ENCODE peak calls at places on chromosomes 16 and 17, in nine cellular contexts. E is heart right ventricle; I is right lobe of liver; H is body of pancreas; S is stomach; R is tibial artery; T is mesendoderm; A is CD8-positive, alpha-beta T cell; F is AG04450. M is an unnamed sample.
A peak's percentile ranks its signal among the peaks of the same experiment; 100 is the strongest.

GRCh38 chr16:67663151-67663876 is 2.6 kb downstream of the PARD6A start:
- DNase-seq in T (peak; percentile 64), R (peak; percentile 64), E (peak; percentile 18), I (peak; percentile 82), H (peak; percentile 54), A (no peak), S (no peak), F (no peak), M (no peak)

GRCh38 chr17:68378202-68379149 is 78.8 kb downstream of the WIPI1 start:
- DNase-seq in S (peak; percentile 71), E (peak; percentile 92), T (peak; percentile 94), A (no peak), F (peak; percentile 78), R (peak; percentile 97), I (peak; percentile 98), H (peak; percentile 91), M (peak; percentile 61)

GRCh38 chr17:77328823-77329740 is 188.3 kb downstream of the SEC14L1 start:
- DNase-seq in R (peak; percentile 34), I (peak; percentile 54), A (no peak), T (no peak), S (peak; percentile 23), E (no peak), H (no peak), F (no peak), M (peak; percentile 26)

GRCh38 chr17:67624886-67625656 is 92.7 kb upstream of the NOL11 start:
- DNase-seq in T (peak; percentile 8), A (no peak), I (no peak), E (no peak), H (no peak), R (no peak), S (no peak), F (no peak), M (no peak)

GRCh38 chr17:9185688-9186289 is 164.5 kb downstream of the NTN1 start:
- DNase-seq in I (no peak), E (no peak), T (peak; percentile 18), R (no peak), F (no peak), A (no peak), S (no peak), H (no peak), M (no peak)

GRCh38 chr17:39555368-39555767 is 52.4 kb downstream of the NEUROD2 start:
- DNase-seq in T (no peak), A (no peak), I (no peak), S (no peak), E (no peak), R (no peak), F (no peak), H (no peak), M (no peak)

GRCh38 chr16:65773319-65773874 is 593.1 kb upstream of the CDH5 start:
- DNase-seq in S (no peak), H (no peak), F (no peak), A (no peak), I (no peak), T (peak; percentile 90), R (no peak), E (no peak), M (no peak)

GRCh38 chr16:77214411-77215138 is 15.4 kb downstream of the SYCE1L start:
- DNase-seq in T (no peak), R (no peak), H (no peak), S (no peak), I (no peak), A (no peak), E (no peak), F (no peak), M (no peak)

GRCh38 chr17:70157151-70157550 is 12.2 kb upstream of the KCNJ2 start:
- DNase-seq in E (no peak), R (no peak), T (no peak), S (no peak), A (no peak), F (no peak), H (no peak), I (no peak), M (no peak)
- H3K27ac ChIP-seq in E (no peak overlapping the region), R (no peak overlapping the region), T (no peak overlapping the region), S (no peak overlapping the region), A (no peak overlapping the region), F (no peak overlapping the region), H (no peak overlapping the region), I (no peak overlapping the region), M (no peak overlapping the region)

GRCh38 chr17:56641894-56642293 is 48.4 kb downstream of the NOG start:
- DNase-seq in R (no peak), H (no peak), A (no peak), T (no peak), I (no peak), E (no peak), F (no peak), S (no peak), M (no peak)
- H3K27me3 ChIP-seq in R (no peaks in the 10 kb centered on the region), H (no peaks in the 10 kb centered on the region), A (no peaks in the 10 kb centered on the region), T (no peaks in the 10 kb centered on the region), I (no peaks in the 10 kb centered on the region), E (peaks cover 36% of the 10 kb centered on the region), F (peaks cover 5% of the 10 kb centered on the region), S (peaks cover 35% of the 10 kb centered on the region), M (no peaks in the 10 kb centered on the region)

GRCh38 chr17:28133562-28133970 is 91.1 kb downstream of the NLK start:
- DNase-seq in I (no peak), A (no peak), H (no peak), T (no peak), R (no peak), S (no peak), F (no peak), E (no peak), M (no peak)
- H3K27ac ChIP-seq in I (no peak overlapping the region), A (no peak overlapping the region), H (no peak overlapping the region), T (no peak overlapping the region), R (no peak overlapping the region), S (no peak overlapping the region), F (peak overlapping the region; percentile 34), E (no peak overlapping the region), M (no peak overlapping the region)

GRCh38 chr16:1281517-1281916 is 25.6 kb downstream of the TPSD1 start:
- DNase-seq in H (no peak), F (no peak), A (no peak), T (no peak), E (no peak), R (no peak), S (no peak), I (no peak), M (no peak)

GRCh38 chr16:1278456-1278855 is 22.6 kb downstream of the TPSD1 start:
- DNase-seq in E (no peak), I (no peak), S (no peak), T (no peak), A (no peak), H (no peak), R (no peak), F (no peak), M (no peak)

GRCh38 chr16:1280783-1281182 is 24.9 kb downstream of the TPSD1 start:
- DNase-seq in R (no peak), I (no peak), T (no peak), E (no peak), A (no peak), S (no peak), F (no peak), H (no peak), M (no peak)

GRCh38 chr16:1279081-1279944 is 23.4 kb downstream of the TPSD1 start:
- DNase-seq in T (no peak), R (no peak), I (no peak), A (no peak), H (no peak), S (no peak), F (no peak), E (no peak), M (no peak)

GRCh38 chr16:1279945-1280589 is 24.2 kb downstream of the TPSD1 start:
- DNase-seq in I (no peak), T (no peak), S (no peak), H (no peak), F (no peak), A (no peak), R (no peak), E (no peak), M (no peak)
- H3K27me3 ChIP-seq in I (no peaks in the 10 kb centered on the region), T (no peaks in the 10 kb centered on the region), S (peaks cover 83% of the 10 kb centered on the region), H (no peaks in the 10 kb centered on the region), F (peaks cover 27% of the 10 kb centered on the region), A (no peaks in the 10 kb centered on the region), R (no peaks in the 10 kb centered on the region), E (peaks cover 38% of the 10 kb centered on the region), M (peaks cover 4% of the 10 kb centered on the region)

DNA sequence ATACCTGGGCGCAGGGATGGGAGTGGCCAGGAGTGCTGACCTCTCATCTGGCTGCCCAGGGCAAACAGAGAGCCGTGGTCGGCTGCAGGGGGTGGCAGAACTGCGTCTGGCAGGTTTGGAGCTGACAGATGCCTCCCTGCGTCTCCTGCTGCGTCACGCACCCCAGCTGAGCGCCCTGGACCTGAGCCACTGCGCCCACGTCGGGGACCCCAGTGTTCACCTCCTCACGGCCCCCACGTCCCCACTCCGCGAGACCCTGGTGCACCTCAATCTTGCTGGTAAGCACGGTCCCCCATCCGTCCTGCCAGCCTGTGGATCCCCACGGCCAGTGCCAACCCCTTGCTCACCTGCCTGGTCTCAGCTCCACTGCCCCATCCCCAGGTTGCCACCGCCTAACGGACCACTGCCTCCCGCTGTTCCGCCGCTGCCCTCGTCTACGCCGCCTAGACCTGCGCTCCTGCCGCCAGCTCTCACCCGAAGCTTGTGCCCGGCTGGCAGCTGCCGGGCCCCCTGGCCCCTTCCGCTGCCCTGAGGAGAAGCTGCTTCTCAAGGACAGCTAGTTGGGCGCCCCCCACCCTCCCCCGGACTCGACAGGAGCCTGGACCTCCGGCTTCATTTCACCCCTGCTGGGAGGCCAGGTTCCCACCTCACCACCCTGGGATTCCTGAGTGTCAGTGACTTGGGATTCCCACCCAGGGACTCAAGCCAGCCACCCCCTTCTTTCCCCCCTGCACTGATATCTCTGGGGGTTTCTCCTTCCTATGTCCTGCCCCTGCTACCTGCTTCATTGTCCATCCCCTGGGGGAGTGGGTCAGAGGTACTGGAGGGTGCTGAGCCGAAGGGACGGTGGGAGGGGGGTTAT is 2.0 kb upstream of the ORAI3 start:
- DNase-seq in R (peak; percentile 74), H (no peak), T (no peak), I (no peak), A (no peak), F (no peak), E (no peak), S (no peak), M (no peak)
- H3K27ac ChIP-seq in R (no peak overlapping the region), H (no peak overlapping the region), T (no peak overlapping the region), I (no peak overlapping the region), A (no peak overlapping the region), F (no peak overlapping the region), E (no peak overlapping the region), S (no peak overlapping the region), M (no peak overlapping the region)

DNA sequence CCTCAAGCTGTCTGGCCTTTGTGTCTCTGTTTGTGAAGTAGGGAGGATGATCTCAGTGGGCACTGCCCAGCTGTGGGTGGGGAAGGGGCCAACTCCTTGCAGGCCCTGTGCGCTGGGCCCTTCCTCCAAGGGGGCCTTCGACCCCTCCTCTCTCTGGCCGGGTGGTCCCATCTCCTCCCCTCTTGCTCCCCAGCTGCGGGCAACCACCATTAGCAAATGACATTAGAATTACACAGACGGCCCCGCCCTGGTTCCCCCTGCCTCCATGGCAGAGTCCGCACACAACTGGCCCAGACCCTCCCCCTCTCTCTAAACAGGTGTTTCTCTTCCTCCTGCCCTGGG is 2.5 kb upstream of the SLC6A4 start:
- DNase-seq in I (no peak), H (no peak), R (no peak), F (no peak), S (no peak), A (no peak), T (no peak), E (no peak), M (no peak)
- H3K27me3 ChIP-seq in I (no peaks in the 10 kb centered on the region), H (no peaks in the 10 kb centered on the region), R (no peaks in the 10 kb centered on the region), F (peaks cover 59% of the 10 kb centered on the region), S (peaks cover 73% of the 10 kb centered on the region), A (peaks cover 8% of the 10 kb centered on the region), T (peaks cover 34% of the 10 kb centered on the region), E (peaks cover 50% of the 10 kb centered on the region), M (peaks cover 32% of the 10 kb centered on the region)